ENCODE peak calls at places on chromosome 3, in nine cellular contexts. B is PC-3, M is astrocyte, P is OCI-LY7, U is H1, K is GM23248, E is neural progenitor cell, W is endothelial cell of umbilical vein, C is hepatocyte. I is an unnamed sample.

GRCh38 chr3:32334675-32335074 is 57.0 kb upstream of the CMTM7 start:
- DNase-seq in C (no peak), M (no peak), K (no peak), P (peak; percentile 48), U (peak; percentile 70), B (peak; percentile 34), W (no peak), E (no peak), I (peak; percentile 51)

GRCh38 chr3:149314807-149315578 is 18.4 kb downstream of the TM4SF18 start:
- DNase-seq in P (no peak), U (no peak), E (no peak), B (peak; percentile 87), C (peak; percentile 56), M (peak; percentile 92), W (peak; percentile 60), K (peak; percentile 89), I (no peak)

GRCh38 chr3:147572970-147573340 is 163.8 kb downstream of the ZIC1 start:
- DNase-seq in W (no peak), U (no peak), B (peak; percentile 18), C (no peak), K (peak; percentile 34), M (no peak), P (no peak), E (no peak), I (no peak)

GRCh38 chr3:40994611-40995010 is 204.7 kb upstream of the CTNNB1 start:
- DNase-seq in K (peak; percentile 36), P (no peak), B (peak; percentile 40), W (no peak), C (no peak), E (no peak), M (no peak), U (no peak), I (no peak)

GRCh38 chr3:183252973-183253363 is at the start of gene B3GNT5:
- DNase-seq in M (no peak), K (no peak), E (no peak), B (peak; percentile 75), U (no peak), W (peak; percentile 16), P (no peak), C (peak; percentile 92), I (peak; percentile 84)

GRCh38 chr3:120852412-120852811 is 55.6 kb upstream of the STXBP5L start:
- DNase-seq in U (no peak), P (no peak), C (no peak), E (no peak), M (no peak), W (no peak), B (no peak), K (no peak), I (no peak)

GRCh38 chr3:193768069-193768391 is 175.0 kb downstream of the OPA1 start:
- DNase-seq in U (no peak), C (no peak), E (no peak), M (peak; percentile 79), K (peak; percentile 74), P (no peak), B (peak; percentile 43), W (no peak), I (no peak)

GRCh38 chr3:140585828-140586227 is 92.0 kb upstream of the TRIM42 start:
- DNase-seq in W (no peak), P (no peak), E (no peak), K (peak; percentile 80), M (peak; percentile 97), B (no peak), U (no peak), C (no peak), I (no peak)

GRCh38 chr3:184466413-184466960 is 86.6 kb downstream of the CHRD start:
- DNase-seq in M (peak; percentile 65), E (peak; percentile 26), B (no peak), K (peak; percentile 80), W (peak; percentile 13), U (no peak), P (no peak), C (peak; percentile 65), I (no peak)

GRCh38 chr3:12544652-12545472 is 437 bp downstream of the MKRN2OS start:
- DNase-seq in C (no peak), B (peak; percentile 31), M (no peak), W (no peak), K (no peak), U (no peak), P (no peak), E (no peak), I (no peak)

GRCh38 chr3:126030455-126030854 is 53.5 kb downstream of the SLC41A3 start:
- DNase-seq in K (no peak), W (no peak), U (no peak), B (no peak), C (no peak), P (no peak), M (no peak), E (no peak), I (no peak)

GRCh38 chr3:178117641-178118040 is 418.6 kb upstream of the KCNMB2 start:
- DNase-seq in B (peak; percentile 13), U (no peak), W (no peak), E (no peak), C (no peak), M (no peak), K (peak; percentile 16), P (no peak), I (no peak)

GRCh38 chr3:100402150-100402706 is 889 bp downstream of the LNP1 start:
- DNase-seq in M (peak; percentile 63), B (peak; percentile 69), P (peak; percentile 27), C (peak; percentile 43), U (no peak), W (peak; percentile 50), K (peak; percentile 80), E (no peak), I (peak; percentile 27)

GRCh38 chr3:128405554-128406277 is 61.0 kb downstream of the DNAJB8 start:
- DNase-seq in P (no peak), W (no peak), B (no peak), K (no peak), C (no peak), M (no peak), U (no peak), E (no peak), I (no peak)

GRCh38 chr3:160804762-160805161 is 48.7 kb downstream of the PPM1L start:
- DNase-seq in C (no peak), B (no peak), E (no peak), U (no peak), M (no peak), P (no peak), K (peak; percentile 3), W (no peak), I (peak; percentile 21)

GRCh38 chr3:30664884-30665283 is 58.5 kb downstream of the TGFBR2 start:
- DNase-seq in K (no peak), E (no peak), W (peak; percentile 89), P (no peak), B (no peak), C (no peak), M (no peak), U (no peak), I (no peak)

GRCh38 chr3:30665539-30665938 is 59.1 kb downstream of the TGFBR2 start:
- DNase-seq in K (no peak), E (no peak), U (no peak), B (no peak), W (no peak), P (no peak), C (no peak), M (no peak), I (no peak)

GRCh38 chr3:30662836-30663235 is 56.4 kb downstream of the TGFBR2 start:
- DNase-seq in E (no peak), K (peak; percentile 26), U (no peak), C (no peak), W (no peak), M (no peak), P (no peak), B (no peak), I (no peak)

GRCh38 chr3:30664449-30664848 is 58.0 kb downstream of the TGFBR2 start:
- DNase-seq in E (no peak), K (no peak), B (no peak), C (no peak), M (no peak), P (no peak), U (no peak), W (peak; percentile 90), I (no peak)

GRCh38 chr3:30663533-30664241 is 57.3 kb downstream of the TGFBR2 start:
- DNase-seq in C (no peak), U (no peak), B (no peak), K (no peak), P (no peak), W (no peak), E (no peak), M (no peak), I (no peak)
- H3K4me2 ChIP-seq in C (no peak overlapping the region), U (no peak overlapping the region), B (no peak overlapping the region), K (no peak overlapping the region), P (no peak overlapping the region), W (peak overlapping the region; percentile 6), E (no peak overlapping the region), M (no peak overlapping the region), I (no peak overlapping the region)

GRCh38 chr3:108113975-108114374 is 23.1 kb upstream of the CD47 start:
- DNase-seq in P (no peak), E (no peak), W (no peak), M (no peak), B (no peak), K (no peak), C (no peak), U (no peak), I (no peak)
- H3K4me2 ChIP-seq in P (no peak overlapping the region), E (no peak overlapping the region), W (no peak overlapping the region), M (no peak overlapping the region), B (no peak overlapping the region), K (no peak overlapping the region), C (no peak overlapping the region), U (no peak overlapping the region), I (no peak overlapping the region)

GRCh38 chr3:27724459-27725197 is 2.5 kb upstream of the EOMES start:
- DNase-seq in W (no peak), B (no peak), E (peak; percentile 60), P (no peak), C (no peak), M (no peak), K (no peak), U (no peak), I (peak; percentile 46)
- H3K4me2 ChIP-seq in W (no peak overlapping the region), B (no peak overlapping the region), E (no peak overlapping the region), P (no peak overlapping the region), C (no peak overlapping the region), M (no peak overlapping the region), K (no peak overlapping the region), U (peak overlapping the region; percentile 82), I (peak overlapping the region; percentile 90)

GRCh38 chr3:49162751-49163419 is 3.2 kb downstream of the CCDC71 start:
- DNase-seq in C (no peak), W (no peak), E (no peak), K (no peak), P (no peak), B (no peak), U (no peak), M (no peak), I (no peak)

GRCh38 chr3:49161808-49162530 is 4.2 kb downstream of the CCDC71 start:
- DNase-seq in M (no peak), E (no peak), K (no peak), P (no peak), U (no peak), B (no peak), W (no peak), C (no peak), I (no peak)

GRCh38 chr3:49164983-49165720 is 979 bp downstream of the CCDC71 start:
- DNase-seq in E (no peak), U (no peak), P (no peak), C (no peak), W (no peak), M (no peak), K (peak; percentile 32), B (no peak), I (peak; percentile 36)

GRCh38 chr3:49161197-49161596 is 4.9 kb downstream of the CCDC71 start:
- DNase-seq in B (no peak), M (no peak), K (no peak), P (no peak), E (no peak), W (no peak), C (no peak), U (no peak), I (no peak)

GRCh38 chr3:49163609-49164008 is 2.5 kb downstream of the CCDC71 start:
- DNase-seq in E (no peak), M (no peak), K (no peak), B (no peak), C (no peak), W (no peak), U (no peak), P (no peak), I (no peak)
- H3K4me2 ChIP-seq in E (no peak overlapping the region), M (no peak overlapping the region), K (no peak overlapping the region), B (no peak overlapping the region), C (no peak overlapping the region), W (no peak overlapping the region), U (no peak overlapping the region), P (no peak overlapping the region), I (no peak overlapping the region)

I was measured in GM23338.